ENCODE peak calls at places on chromosome 16, in five cellular contexts. One of them, this sample, is unnamed.

GRCh38 chr16:11168386-11169065 is 87.5 kb downstream of the SOCS1 start:
- DNase-seq in breast epithelium: no peak
- DNase-seq in choroid plexus epithelial cell: no peak
- DNase-seq in AG04449: no peak
- DNase-seq in psoas muscle: no peak
- DNase-seq in this sample: no peak

GRCh38 chr16:83733301-83733700 is 74.5 kb upstream of the HSBP1 start:
- DNase-seq in AG04449: no peak
- DNase-seq in psoas muscle: no peak
- DNase-seq in choroid plexus epithelial cell: peak; percentile 12
- DNase-seq in breast epithelium: no peak
- DNase-seq in this sample: no peak

GRCh38 chr16:4869147-4869790 is 22.0 kb downstream of the UBN1 start:
- DNase-seq in psoas muscle: no peak
- DNase-seq in breast epithelium: no peak
- DNase-seq in choroid plexus epithelial cell: no peak
- DNase-seq in AG04449: no peak
- DNase-seq in this sample: no peak

GRCh38 chr16:10957771-10958486 is 13.6 kb downstream of the CLEC16A start:
- DNase-seq in choroid plexus epithelial cell: peak; percentile 38
- DNase-seq in AG04449: no peak
- DNase-seq in breast epithelium: no peak
- DNase-seq in psoas muscle: no peak
- DNase-seq in this sample: no peak

GRCh38 chr16:86157616-86158247 is 258.8 kb downstream of the IRF8 start:
- DNase-seq in choroid plexus epithelial cell: peak; percentile 33
- DNase-seq in psoas muscle: no peak
- DNase-seq in breast epithelium: no peak
- DNase-seq in AG04449: no peak
- DNase-seq in this sample: no peak

GRCh38 chr16:89322381-89323119 is 105.0 kb downstream of the ZNF778 start:
- DNase-seq in breast epithelium: no peak
- DNase-seq in psoas muscle: peak; percentile 86
- DNase-seq in choroid plexus epithelial cell: peak; percentile 88
- DNase-seq in AG04449: no peak
- DNase-seq in this sample: peak; percentile 61

GRCh38 chr16:11370084-11370931 is 25.0 kb downstream of the RMI2 start:
- DNase-seq in breast epithelium: no peak
- DNase-seq in AG04449: no peak
- DNase-seq in choroid plexus epithelial cell: peak; percentile 76
- DNase-seq in psoas muscle: no peak
- DNase-seq in this sample: no peak

GRCh38 chr16:10405386-10405939 is 19.6 kb downstream of the ATF7IP2 start:
- DNase-seq in AG04449: no peak
- DNase-seq in choroid plexus epithelial cell: peak; percentile 84
- DNase-seq in breast epithelium: no peak
- DNase-seq in psoas muscle: no peak
- DNase-seq in this sample: no peak

GRCh38 chr16:5065368-5065767 is 388 bp downstream of the C16orf89 start:
- DNase-seq in choroid plexus epithelial cell: no peak
- DNase-seq in psoas muscle: no peak
- DNase-seq in breast epithelium: no peak
- DNase-seq in AG04449: no peak
- DNase-seq in this sample: no peak

GRCh38 chr16:50207652-50208051 is 54.5 kb downstream of the TENT4B start:
- DNase-seq in choroid plexus epithelial cell: peak; percentile 67
- DNase-seq in breast epithelium: no peak
- DNase-seq in psoas muscle: no peak
- DNase-seq in AG04449: no peak
- DNase-seq in this sample: no peak

GRCh38 chr16:19926449-19927390 is 42.1 kb upstream of the GPRC5B start:
- DNase-seq in breast epithelium: no peak
- DNase-seq in psoas muscle: no peak
- DNase-seq in choroid plexus epithelial cell: peak; percentile 85
- DNase-seq in AG04449: peak; percentile 21
- DNase-seq in this sample: peak; percentile 1

GRCh38 chr16:1073566-1074378 is 1.2 kb downstream of the SSTR5 start:
- DNase-seq in choroid plexus epithelial cell: no peak
- DNase-seq in AG04449: no peak
- DNase-seq in psoas muscle: no peak
- DNase-seq in breast epithelium: no peak
- DNase-seq in this sample: no peak
- TF ChIP-seq CTCF in choroid plexus epithelial cell: peak; percentile 12
- TF ChIP-seq CTCF in AG04449: no peak
- TF ChIP-seq CTCF in psoas muscle: no peak
- TF ChIP-seq CTCF in breast epithelium: no peak
- TF ChIP-seq CTCF in this sample: no peak

GRCh38 chr16:73878616-73879015 is 418.0 kb upstream of the PSMD7 start:
- DNase-seq in breast epithelium: no peak
- DNase-seq in choroid plexus epithelial cell: peak; percentile 88
- DNase-seq in psoas muscle: no peak
- DNase-seq in AG04449: peak; percentile 40
- DNase-seq in this sample: peak; percentile 49
- TF ChIP-seq CTCF in breast epithelium: peak; percentile 9
- TF ChIP-seq CTCF in choroid plexus epithelial cell: peak; percentile 73
- TF ChIP-seq CTCF in psoas muscle: peak; percentile 69
- TF ChIP-seq CTCF in AG04449: peak; percentile 52
- TF ChIP-seq CTCF in this sample: peak; percentile 68

DNA sequence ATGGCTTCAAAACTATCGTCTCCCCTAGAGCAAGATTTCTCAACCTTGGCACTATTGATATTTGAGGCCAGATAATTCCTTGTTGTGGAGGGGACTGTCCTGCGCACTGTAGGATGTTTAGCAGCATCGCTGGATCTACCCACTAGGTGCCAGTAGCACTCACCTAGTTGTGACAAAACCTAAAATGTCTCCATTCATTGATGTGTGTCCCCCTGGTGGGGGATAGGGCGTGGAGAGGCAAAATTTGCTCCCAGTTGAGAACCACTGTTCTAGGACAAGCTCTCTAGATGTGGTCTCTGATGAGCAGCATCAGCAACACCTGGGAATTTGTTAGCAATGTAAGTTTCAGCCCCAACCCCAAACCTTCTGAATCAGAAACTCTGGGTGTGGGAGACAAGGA is 259.0 kb downstream of the XYLT1 start:
- DNase-seq in breast epithelium: no peak
- DNase-seq in psoas muscle: no peak
- DNase-seq in AG04449: no peak
- DNase-seq in choroid plexus epithelial cell: no peak
- DNase-seq in this sample: no peak
- TF ChIP-seq CTCF in breast epithelium: no peak
- TF ChIP-seq CTCF in psoas muscle: peak; percentile 12
- TF ChIP-seq CTCF in AG04449: no peak
- TF ChIP-seq CTCF in choroid plexus epithelial cell: no peak
- TF ChIP-seq CTCF in this sample: peak; percentile 6

DNA sequence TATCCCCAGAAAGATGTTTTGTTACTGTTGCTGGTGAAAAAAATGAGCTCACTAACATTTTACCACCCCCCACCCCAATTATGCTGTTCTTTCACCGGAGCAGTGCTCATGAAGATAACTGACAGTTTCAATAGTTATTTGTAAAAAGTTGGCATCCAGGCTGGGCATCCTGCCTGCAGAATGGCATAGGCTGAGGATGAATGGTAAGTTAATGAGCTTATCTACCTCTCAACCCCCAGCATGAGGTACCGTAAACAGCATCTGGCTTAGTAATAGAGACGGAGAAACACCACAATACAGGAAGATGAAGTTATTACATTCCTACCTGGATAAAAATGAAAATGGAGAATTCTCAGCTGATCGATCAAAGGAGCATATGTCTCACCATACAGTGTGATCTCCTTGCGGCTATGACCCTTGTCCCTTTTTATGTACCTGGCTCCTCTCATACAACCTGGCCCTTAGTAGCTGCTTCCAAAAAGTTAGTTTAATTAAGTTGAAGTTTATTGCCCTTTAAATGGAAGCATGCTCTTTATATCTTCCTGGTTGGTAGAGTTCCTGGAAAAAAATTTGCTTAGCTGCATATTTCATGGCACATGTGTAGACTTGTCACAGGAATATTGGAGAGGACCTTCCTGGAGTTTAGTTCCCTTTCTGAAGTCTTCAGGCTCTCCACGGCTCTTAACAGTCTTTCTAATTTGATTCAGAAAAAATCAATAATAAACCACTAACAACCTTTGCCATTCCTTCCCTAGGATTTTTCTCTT is 61.2 kb upstream of the MPHOSPH6 start:
- DNase-seq in psoas muscle: no peak
- DNase-seq in AG04449: no peak
- DNase-seq in breast epithelium: no peak
- DNase-seq in choroid plexus epithelial cell: no peak
- DNase-seq in this sample: no peak
- TF ChIP-seq CTCF in psoas muscle: no peak
- TF ChIP-seq CTCF in AG04449: no peak
- TF ChIP-seq CTCF in breast epithelium: no peak
- TF ChIP-seq CTCF in choroid plexus epithelial cell: no peak
- TF ChIP-seq CTCF in this sample: no peak

GRCh38 chr16:2486645-2487516 is 12.0 kb downstream of the TBC1D24 start:
- DNase-seq in breast epithelium: peak; percentile 74
- DNase-seq in choroid plexus epithelial cell: peak; percentile 31
- DNase-seq in psoas muscle: no peak
- DNase-seq in AG04449: no peak
- DNase-seq in this sample: no peak

GRCh38 chr16:2485811-2486507 is 11.0 kb downstream of the TBC1D24 start:
- DNase-seq in AG04449: no peak
- DNase-seq in psoas muscle: no peak
- DNase-seq in choroid plexus epithelial cell: no peak
- DNase-seq in breast epithelium: no peak
- DNase-seq in this sample: no peak

GRCh38 chr16:2483160-2483559 is 8.2 kb downstream of the TBC1D24 start:
- DNase-seq in choroid plexus epithelial cell: no peak
- DNase-seq in psoas muscle: no peak
- DNase-seq in AG04449: no peak
- DNase-seq in breast epithelium: no peak
- DNase-seq in this sample: no peak

GRCh38 chr16:2483939-2484897 is 9.3 kb downstream of the TBC1D24 start:
- DNase-seq in choroid plexus epithelial cell: no peak
- DNase-seq in psoas muscle: no peak
- DNase-seq in breast epithelium: no peak
- DNase-seq in AG04449: no peak
- DNase-seq in this sample: no peak

DNA sequence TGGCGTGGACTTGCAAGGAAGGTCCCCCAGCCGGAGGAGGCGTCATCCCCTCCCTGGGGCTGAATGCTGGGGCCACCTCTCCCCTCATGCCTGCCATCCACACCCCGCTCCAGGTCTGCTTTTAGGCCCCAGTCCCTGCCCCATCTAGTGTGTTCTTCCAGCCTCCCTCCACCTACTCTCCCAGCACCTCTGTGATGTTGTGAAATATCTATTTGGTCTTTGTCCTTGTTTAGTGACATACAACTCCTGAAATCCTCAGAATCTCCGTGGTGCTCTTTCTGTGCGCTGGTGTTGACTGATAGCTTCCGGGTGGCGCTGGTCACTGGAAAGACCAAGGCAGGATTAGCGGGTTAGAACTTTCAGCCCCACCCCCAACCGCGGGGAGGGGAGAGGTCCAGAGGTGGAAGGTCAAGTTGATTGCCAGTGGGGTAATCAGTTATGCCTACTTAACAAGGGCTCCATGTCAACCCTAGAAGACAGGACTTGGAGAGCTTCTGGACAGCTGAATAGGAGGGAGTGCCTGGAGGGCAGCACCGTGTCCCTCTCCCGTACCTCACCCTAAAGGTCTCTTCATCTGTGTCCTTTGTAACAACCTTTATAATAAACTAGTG is 10.1 kb downstream of the TBC1D24 start:
- DNase-seq in choroid plexus epithelial cell: no peak
- DNase-seq in AG04449: no peak
- DNase-seq in psoas muscle: no peak
- DNase-seq in breast epithelium: no peak
- DNase-seq in this sample: no peak
- TF ChIP-seq CTCF in choroid plexus epithelial cell: no peak
- TF ChIP-seq CTCF in AG04449: no peak
- TF ChIP-seq CTCF in psoas muscle: no peak
- TF ChIP-seq CTCF in breast epithelium: no peak
- TF ChIP-seq CTCF in this sample: no peak